ENCODE peak calls at places on chromosomes 3 and 15, in eight cellular contexts. M, J, T, R, E, O, B and U are unnamed samples.

GRCh38 chr3:78201066-78201465 is 1161.2 kb downstream of the ROBO2 start:
- DNase-seq in J (no peak), R (no peak), E (no peak), T (no peak), M (no peak), O (no peak), B (no peak), U (no peak)

GRCh38 chr3:157785071-157785826 is 282.0 kb upstream of the VEPH1 start:
- DNase-seq in R (peak; percentile 55), T (no peak), M (peak; percentile 28), B (no peak), J (no peak), E (peak; percentile 32), O (no peak), U (no peak)

GRCh38 chr3:193080821-193081220 is 160.2 kb upstream of the PLAAT1 start:
- DNase-seq in B (no peak), T (no peak), E (no peak), M (no peak), J (no peak), O (no peak), R (no peak), U (no peak)

GRCh38 chr15:25052191-25052999 is 97.6 kb downstream of the SNRPN start:
- DNase-seq in J (no peak), E (no peak), T (no peak), R (no peak), O (no peak), M (no peak), B (no peak), U (no peak)

GRCh38 chr3:142779591-142779990 is 55.8 kb downstream of the TRPC1 start:
- DNase-seq in M (no peak), R (no peak), T (no peak), B (no peak), E (no peak), O (no peak), J (no peak), U (no peak)

GRCh38 chr3:142724682-142725351 is 983 bp downstream of the TRPC1 start:
- DNase-seq in M (peak; percentile 41), B (peak; percentile 30), T (peak; percentile 84), J (peak; percentile 31), E (peak; percentile 34), R (peak; percentile 37), O (peak; percentile 29), U (peak; percentile 72)

GRCh38 chr3:177673105-177673804 is 476.0 kb upstream of the TBL1XR1 start:
- DNase-seq in M (peak; percentile 52), B (no peak), J (no peak), O (no peak), R (no peak), E (peak; percentile 36), T (no peak), U (no peak)

GRCh38 chr3:135865085-135865484 is 100.4 kb upstream of the PPP2R3A start:
- DNase-seq in R (no peak), O (no peak), J (no peak), M (no peak), B (no peak), T (no peak), E (no peak), U (no peak)

GRCh38 chr15:99683000-99683670 is 50.1 kb downstream of the LYSMD4 start:
- DNase-seq in T (no peak), J (no peak), B (peak; percentile 17), E (peak; percentile 5), O (no peak), M (no peak), R (no peak), U (no peak)

GRCh38 chr15:66881173-66881905 is 179.3 kb downstream of the SMAD6 start:
- DNase-seq in J (no peak), T (no peak), R (no peak), B (no peak), O (no peak), E (no peak), M (peak; percentile 18), U (no peak)

GRCh38 chr3:32004111-32004790 is 22.7 kb downstream of the ZNF860 start:
- DNase-seq in O (no peak), M (no peak), T (no peak), R (no peak), E (peak; percentile 29), J (no peak), B (no peak), U (no peak)

GRCh38 chr15:70794596-70795310 is 31.4 kb upstream of the UACA start:
- DNase-seq in B (no peak), O (no peak), R (no peak), T (no peak), E (no peak), M (no peak), J (no peak), U (no peak)

GRCh38 chr3:50444213-50444612 is 59.2 kb downstream of the CACNA2D2 start:
- DNase-seq in T (no peak), O (no peak), J (no peak), B (no peak), E (no peak), R (no peak), M (no peak), U (no peak)

GRCh38 chr3:108486910-108487309 is 23.5 kb downstream of the MYH15 start:
- DNase-seq in O (no peak), T (no peak), E (peak; percentile 50), B (no peak), J (no peak), M (peak; percentile 26), R (no peak), U (no peak)

GRCh38 chr3:58487140-58487886 is 4.6 kb upstream of the KCTD6 start:
- DNase-seq in O (no peak), T (no peak), R (no peak), E (peak; percentile 37), J (no peak), M (peak; percentile 64), B (no peak), U (no peak)

GRCh38 chr3:159896543-159896942 is 92.1 kb upstream of the IL12A start:
- DNase-seq in O (no peak), B (no peak), T (no peak), R (no peak), J (no peak), M (no peak), E (no peak), U (no peak)

GRCh38 chr3:55959681-55960080 is 472.6 kb upstream of the WNT5A start:
- DNase-seq in R (no peak), J (no peak), M (no peak), B (no peak), T (no peak), O (no peak), E (no peak), U (no peak)

GRCh38 chr3:76099956-76100355 is 314.6 kb upstream of the ZNF717 start:
- DNase-seq in E (no peak), M (no peak), O (no peak), B (no peak), J (no peak), R (no peak), T (no peak), U (no peak)

GRCh38 chr15:79092382-79092781 is 1.8 kb upstream of the RASGRF1 start:
- DNase-seq in M (no peak), B (no peak), J (no peak), E (no peak), T (no peak), O (no peak), R (no peak), U (no peak)

GRCh38 chr3:126266850-126267168 is 86.4 kb upstream of the ALDH1L1 start:
- DNase-seq in O (no peak), T (no peak), B (no peak), J (no peak), R (no peak), M (no peak), E (no peak), U (no peak)

GRCh38 chr3:136624894-136625815 is 127.0 kb downstream of the STAG1 start:
- DNase-seq in T (no peak), O (no peak), E (peak; percentile 55), M (no peak), J (no peak), R (peak; percentile 27), B (no peak), U (no peak)

GRCh38 chr3:128095222-128095703 is 28.3 kb downstream of the RUVBL1 start:
- DNase-seq in T (peak; percentile 75), M (peak; percentile 92), J (peak; percentile 82), E (peak; percentile 79), R (peak; percentile 69), O (peak; percentile 43), B (peak; percentile 67), U (peak; percentile 58)

GRCh38 chr15:66894363-66894762 is 171.0 kb upstream of the SMAD3 start:
- DNase-seq in R (no peak), O (no peak), E (no peak), J (no peak), M (no peak), B (no peak), T (no peak), U (no peak)

GRCh38 chr3:58236527-58237237 is 910 bp upstream of the ABHD6 start:
- DNase-seq in T (peak; percentile 62), B (no peak), M (no peak), O (no peak), J (no peak), E (no peak), R (peak; percentile 10), U (no peak)

GRCh38 chr3:151909720-151910405 is 36.4 kb downstream of the SUCNR1 start:
- DNase-seq in O (no peak), J (no peak), B (no peak), E (no peak), T (no peak), R (no peak), M (no peak), U (no peak)

GRCh38 chr3:163058190-163058854 is 1561.7 kb downstream of the OTOL1 start:
- DNase-seq in J (no peak), M (peak; percentile 51), E (no peak), O (no peak), R (no peak), T (no peak), B (no peak), U (no peak)

GRCh38 chr3:143507735-143508580 is 340.3 kb downstream of the SLC9A9 start:
- DNase-seq in J (no peak), O (no peak), B (no peak), M (no peak), R (no peak), E (peak; percentile 50), T (no peak), U (no peak)

GRCh38 chr3:165193392-165194268 is 2.6 kb downstream of the SLITRK3 start:
- DNase-seq in T (peak; percentile 62), O (no peak), E (no peak), M (no peak), J (no peak), B (no peak), R (no peak), U (no peak)

GRCh38 chr3:173913985-173914421 is 516.5 kb downstream of the NLGN1 start:
- DNase-seq in B (no peak), O (no peak), J (no peak), M (no peak), R (no peak), T (peak; percentile 37), E (no peak), U (no peak)

GRCh38 chr3:144770813-144771400 is 799.3 kb downstream of the DIPK2A start:
- DNase-seq in E (no peak), M (no peak), B (no peak), R (no peak), O (peak; percentile 13), J (no peak), T (peak; percentile 41), U (peak; percentile 36)